ENCODE peak calls at places on chromosomes 4 and X, in nine cellular contexts. Z is breast epithelium, I is spleen, D is tibial nerve, F is GM23248, V is OCI-LY7, N is neuronal stem cell, S is K562, G is endodermal cell. P is an unnamed sample.
A peak's percentile ranks its signal among the peaks of the same experiment; 100 is the strongest.

GRCh38 chr4:17029432-17029831 is 131.0 kb upstream of the LDB2 start:
- DNase-seq in Z (no peak), I (no peak), D (no peak), F (no peak), V (no peak), N (no peak), S (no peak), G (no peak), P (no peak)

GRCh38 chr4:67746797-67747495 is 7.2 kb downstream of the GNRHR start:
- DNase-seq in Z (no peak), I (no peak), D (no peak), F (peak; percentile 67), V (peak; percentile 67), N (peak; percentile 33), S (peak; percentile 21), G (no peak), P (no peak)

GRCh38 chr4:1684756-1685603 is 867 bp upstream of the FAM53A start:
- DNase-seq in Z (no peak), I (peak; percentile 84), D (no peak), F (no peak), V (no peak), N (no peak), S (no peak), G (peak; percentile 54), P (no peak)

GRCh38 chr4:138540056-138540800 is 298.1 kb upstream of the SLC7A11 start:
- DNase-seq in Z (no peak), I (no peak), D (no peak), F (peak; percentile 58), V (no peak), N (no peak), S (no peak), G (no peak), P (no peak)

GRCh38 chr4:28421221-28421620 is 1560.6 kb downstream of the STIM2 start:
- DNase-seq in Z (no peak), I (no peak), D (no peak), F (peak; percentile 37), V (no peak), N (no peak), S (no peak), G (no peak), P (no peak)

GRCh38 chr4:61202638-61203495 is 2.7 kb downstream of the ADGRL3 start:
- DNase-seq in Z (no peak), I (no peak), D (no peak), F (no peak), V (no peak), N (peak; percentile 29), S (no peak), G (peak; percentile 79), P (peak; percentile 13)

GRCh38 chr4:112063260-112063659 is 82.0 kb upstream of the FAM241A start:
- DNase-seq in Z (no peak), I (no peak), D (no peak), F (peak; percentile 14), V (no peak), N (no peak), S (no peak), G (no peak), P (no peak)

GRCh38 chrX:108167211-108167872 is 75.8 kb downstream of the ATG4A start:
- DNase-seq in Z (no peak), I (no peak), D (no peak), F (peak; percentile 37), V (no peak), N (no peak), S (no peak), G (no peak), P (no peak)

GRCh38 chr4:22071749-22072148 is 123.2 kb upstream of the KCNIP4 start:
- DNase-seq in Z (no peak), I (no peak), D (no peak), F (peak; percentile 75), V (no peak), N (no peak), S (no peak), G (no peak), P (no peak)

GRCh38 chr4:174669278-174669677 is 147.0 kb upstream of the HPGD start:
- DNase-seq in Z (no peak), I (no peak), D (no peak), F (peak; percentile 95), V (no peak), N (no peak), S (no peak), G (no peak), P (no peak)

DNA sequence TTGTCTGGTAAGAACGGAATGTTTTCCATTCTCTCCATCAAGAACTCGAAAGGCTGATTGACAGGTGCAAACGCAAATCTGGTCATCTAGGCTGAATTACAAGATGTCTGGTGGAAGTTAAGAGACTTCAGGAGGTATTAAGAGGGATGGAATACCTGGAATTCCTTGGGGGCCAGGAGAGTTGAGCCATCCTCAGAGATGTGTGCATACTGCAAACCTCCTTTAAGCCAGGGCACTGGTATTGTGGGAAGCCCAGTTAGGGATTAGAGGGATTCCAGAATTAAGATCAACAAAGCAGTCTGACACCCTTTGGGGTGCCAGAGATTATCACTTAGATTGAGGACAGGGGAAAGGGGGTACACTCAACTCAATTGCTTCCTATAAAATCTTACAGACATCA is 151.4 kb downstream of the VCX3A start:
- DNase-seq in Z (no peak), I (no peak), D (no peak), F (no peak), V (no peak), N (no peak), S (no peak), G (peak; percentile 59), P (no peak)
- H3K4me3 ChIP-seq in Z (no peak overlapping the region), I (no peak overlapping the region), D (no peak overlapping the region), F (no peak overlapping the region), V (no peak overlapping the region), N (no peak overlapping the region), S (no peak overlapping the region), G (no peak overlapping the region), P (no peak overlapping the region)

GRCh38 chrX:18889982-18890381 is 93.9 kb downstream of the PHKA2 start:
- DNase-seq in Z (no peak), I (no peak), D (no peak), F (no peak), V (no peak), N (no peak), S (no peak), G (no peak), P (no peak)

GRCh38 chrX:18891561-18891945 is 92.4 kb downstream of the PHKA2 start:
- DNase-seq in Z (no peak), I (peak; percentile 38), D (no peak), F (no peak), V (no peak), N (no peak), S (no peak), G (no peak), P (no peak)

GRCh38 chrX:18889346-18889745 is 94.6 kb downstream of the PHKA2 start:
- DNase-seq in Z (no peak), I (peak; percentile 41), D (no peak), F (no peak), V (no peak), N (no peak), S (no peak), G (no peak), P (no peak)

GRCh38 chrX:18892881-18893280 is 91.0 kb downstream of the PHKA2 start:
- DNase-seq in Z (no peak), I (no peak), D (no peak), F (no peak), V (no peak), N (no peak), S (no peak), G (no peak), P (no peak)

DNA sequence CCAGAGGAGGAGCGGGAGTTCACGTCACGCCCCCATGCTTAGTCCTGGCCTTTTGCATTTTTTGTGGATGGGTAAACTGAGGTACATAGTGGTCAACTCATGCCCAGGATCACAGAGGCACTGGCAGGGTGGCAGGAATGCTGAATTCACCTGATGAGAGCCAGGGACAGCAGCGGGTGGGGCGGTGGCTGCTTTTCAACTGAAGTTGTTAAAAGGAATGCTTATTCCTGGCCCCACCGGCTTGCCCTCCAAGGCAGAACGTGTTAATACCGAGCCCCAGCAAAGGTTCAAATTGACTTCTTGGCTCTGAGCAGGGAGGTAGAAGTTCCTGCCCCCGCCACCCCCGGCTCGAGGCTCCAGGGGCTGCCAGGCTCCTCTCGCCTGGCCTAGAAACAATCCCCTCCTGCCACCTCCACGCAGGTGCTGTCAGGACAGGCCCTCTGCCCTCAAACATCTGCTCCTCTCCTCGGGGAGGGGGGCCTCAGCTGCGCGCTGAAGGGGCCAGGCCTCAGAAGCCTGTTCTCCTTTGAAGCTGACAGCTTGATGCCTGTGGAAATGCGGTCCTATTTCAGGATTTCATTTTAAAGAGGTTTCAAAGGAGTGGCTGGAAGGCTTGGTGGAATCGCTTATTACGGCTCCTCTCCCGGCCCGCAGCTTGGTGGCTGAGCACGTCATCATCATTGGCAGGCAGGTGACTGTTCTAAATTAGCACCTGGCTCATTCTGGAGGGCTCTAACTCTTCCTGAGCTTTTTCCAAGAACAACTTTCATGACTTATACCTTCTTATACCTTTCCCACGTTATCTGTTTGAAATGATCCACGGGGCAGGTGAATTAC is 93.0 kb downstream of the PHKA2 start:
- DNase-seq in Z (no peak), I (peak; percentile 68), D (no peak), F (no peak), V (no peak), N (no peak), S (no peak), G (no peak), P (no peak)
- H3K4me1 ChIP-seq in Z (no peaks in the 10 kb centered on the region), I (peaks cover 21% of the 10 kb centered on the region), D (peaks cover 2% of the 10 kb centered on the region), F (peaks cover under 1% of the 10 kb centered on the region), V (peaks cover 7% of the 10 kb centered on the region), N (no peaks in the 10 kb centered on the region), S (peaks cover 17% of the 10 kb centered on the region), G (no peaks in the 10 kb centered on the region), P (peaks cover 34% of the 10 kb centered on the region)

GRCh38 chr4:168639914-168640313 is 143.1 kb downstream of the PALLD start:
- DNase-seq in Z (no peak), I (no peak), D (no peak), F (no peak), V (no peak), N (no peak), S (no peak), G (no peak), P (peak; percentile 27)
- H3K27ac ChIP-seq in Z (no peak overlapping the region), I (no peak overlapping the region), D (no peak overlapping the region), F (no peak overlapping the region), V (no peak overlapping the region), N (no peak overlapping the region), S (no peak overlapping the region), G (no peak overlapping the region), P (peak overlapping the region; percentile 21)

GRCh38 chr4:75724867-75725724 is 719 bp downstream of the USO1 start:
- DNase-seq in Z (peak; percentile 67), I (peak; percentile 91), D (peak; percentile 40), F (peak; percentile 92), V (peak; percentile 66), N (peak; percentile 69), S (peak; percentile 77), G (peak; percentile 86), P (peak; percentile 77)

GRCh38 chr4:75724066-75724866 is at the start of gene USO1:
- DNase-seq in Z (peak; percentile 98), I (peak; percentile 100), D (peak; percentile 97), F (peak; percentile 99), V (peak; percentile 98), N (peak; percentile 99), S (peak; percentile 95), G (peak; percentile 100), P (peak; percentile 99)

GRCh38 chr4:75723802-75724065 is 643 bp upstream of the USO1 start:
- DNase-seq in Z (no peak), I (no peak), D (no peak), F (no peak), V (no peak), N (no peak), S (no peak), G (no peak), P (no peak)

GRCh38 chr4:75727073-75727472 is 2.7 kb downstream of the USO1 start:
- DNase-seq in Z (no peak), I (no peak), D (no peak), F (no peak), V (no peak), N (no peak), S (no peak), G (no peak), P (no peak)

GRCh38 chr4:75726577-75726976 is 2.2 kb downstream of the USO1 start:
- DNase-seq in Z (no peak), I (no peak), D (no peak), F (peak; percentile 47), V (no peak), N (no peak), S (no peak), G (no peak), P (no peak)
- H3K4me3 ChIP-seq in Z (no peak overlapping the region), I (no peak overlapping the region), D (peak overlapping the region; percentile 1), F (peak overlapping the region; percentile 87), V (peak overlapping the region; percentile 84), N (no peak overlapping the region), S (no peak overlapping the region), G (peak overlapping the region; percentile 92), P (peak overlapping the region; percentile 92)